ENCODE peak calls at places on chromosomes 11 and 22, in six cellular contexts. One of them, this sample, is unnamed.

GRCh38 chr11:14026961-14027360 is 64.4 kb downstream of the SPON1 start:
- DNase-seq in Caco-2: no peak
- DNase-seq in tibial nerve: no peak
- DNase-seq in DND-41: no peak
- DNase-seq in breast epithelium: no peak
- DNase-seq in A549: no peak
- DNase-seq in this sample: no peak

GRCh38 chr11:86524603-86525352 is 147.6 kb downstream of the ME3 start:
- DNase-seq in Caco-2: no peak
- DNase-seq in breast epithelium: no peak
- DNase-seq in A549: peak; percentile 69
- DNase-seq in DND-41: no peak
- DNase-seq in tibial nerve: no peak
- DNase-seq in this sample: no peak

GRCh38 chr22:26942301-26942927 is 285.0 kb downstream of the MIAT start:
- DNase-seq in A549: no peak
- DNase-seq in tibial nerve: no peak
- DNase-seq in Caco-2: no peak
- DNase-seq in DND-41: no peak
- DNase-seq in breast epithelium: no peak
- DNase-seq in this sample: no peak

GRCh38 chr11:134223066-134223465 is 701 bp downstream of the NCAPD3 start:
- DNase-seq in breast epithelium: no peak
- DNase-seq in tibial nerve: no peak
- DNase-seq in DND-41: no peak
- DNase-seq in A549: no peak
- DNase-seq in Caco-2: no peak
- DNase-seq in this sample: no peak

GRCh38 chr11:77473001-77473800 is 693 bp downstream of the PAK1 start:
- DNase-seq in tibial nerve: no peak
- DNase-seq in A549: peak; percentile 31
- DNase-seq in breast epithelium: peak; percentile 55
- DNase-seq in DND-41: peak; percentile 45
- DNase-seq in Caco-2: peak; percentile 74
- DNase-seq in this sample: peak; percentile 82

GRCh38 chr11:130217133-130217631 is 57.6 kb downstream of the ST14 start:
- DNase-seq in tibial nerve: no peak
- DNase-seq in A549: no peak
- DNase-seq in DND-41: no peak
- DNase-seq in Caco-2: no peak
- DNase-seq in breast epithelium: no peak
- DNase-seq in this sample: peak; percentile 51

GRCh38 chr22:45883811-45884170 is 93.2 kb downstream of the WNT7B start:
- DNase-seq in Caco-2: peak; percentile 12
- DNase-seq in tibial nerve: no peak
- DNase-seq in DND-41: no peak
- DNase-seq in breast epithelium: no peak
- DNase-seq in A549: no peak
- DNase-seq in this sample: no peak

GRCh38 chr11:102097175-102097574 is 13.1 kb upstream of the YAP1 start:
- DNase-seq in Caco-2: no peak
- DNase-seq in DND-41: no peak
- DNase-seq in breast epithelium: no peak
- DNase-seq in tibial nerve: no peak
- DNase-seq in A549: no peak
- DNase-seq in this sample: no peak

GRCh38 chr11:9814108-9814507 is 150.2 kb downstream of the SWAP70 start:
- DNase-seq in A549: no peak
- DNase-seq in Caco-2: no peak
- DNase-seq in tibial nerve: no peak
- DNase-seq in breast epithelium: no peak
- DNase-seq in DND-41: no peak
- DNase-seq in this sample: no peak

GRCh38 chr11:105046898-105047579 is 1.9 kb upstream of the CARD16 start:
- DNase-seq in A549: peak; percentile 48
- DNase-seq in Caco-2: peak; percentile 44
- DNase-seq in DND-41: no peak
- DNase-seq in breast epithelium: no peak
- DNase-seq in tibial nerve: no peak
- DNase-seq in this sample: no peak

GRCh38 chr22:17787159-17788022 is 13.1 kb upstream of the BID start:
- DNase-seq in Caco-2: no peak
- DNase-seq in tibial nerve: no peak
- DNase-seq in A549: no peak
- DNase-seq in breast epithelium: no peak
- DNase-seq in DND-41: no peak
- DNase-seq in this sample: no peak

DNA sequence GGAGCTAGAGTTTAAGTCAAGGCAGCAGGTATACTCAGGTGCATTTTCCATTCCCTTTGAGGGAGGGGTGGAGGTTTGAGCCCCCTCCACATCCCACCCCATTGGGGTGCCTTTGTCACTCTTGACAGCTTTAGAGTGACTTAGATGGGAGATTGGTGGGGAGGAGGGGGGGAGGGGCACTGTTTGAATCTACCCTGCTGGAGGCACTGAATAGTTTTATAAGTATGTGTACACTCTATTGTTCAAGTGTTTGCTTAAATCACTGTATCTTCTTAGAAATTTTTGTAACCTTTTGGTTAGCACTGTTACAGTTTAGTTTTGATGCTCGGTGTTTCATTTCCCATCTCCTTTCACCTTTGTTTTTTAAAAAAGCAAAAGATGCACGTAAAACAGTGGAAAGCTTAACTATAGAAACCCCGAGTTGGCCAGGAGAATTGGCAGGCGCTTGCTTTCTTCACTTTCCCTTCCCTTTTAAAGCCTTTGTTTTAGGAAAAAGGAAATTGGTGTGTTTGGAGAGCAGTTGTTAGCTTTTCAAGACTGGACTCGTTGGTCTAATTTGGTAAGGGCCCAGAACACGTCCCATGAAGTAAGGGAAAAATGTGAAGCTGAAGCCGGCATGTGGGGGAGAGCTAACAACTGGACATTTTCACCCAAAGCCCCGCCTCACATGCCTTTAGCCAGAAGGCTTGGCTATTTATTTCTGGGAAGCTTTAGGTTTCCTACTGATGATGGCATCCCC is 42.8 kb downstream of the TNRC6B start:
- DNase-seq in DND-41: no peak
- DNase-seq in breast epithelium: no peak
- DNase-seq in A549: no peak
- DNase-seq in Caco-2: no peak
- DNase-seq in tibial nerve: no peak
- DNase-seq in this sample: no peak
- H3K4me1 ChIP-seq in DND-41: no peaks in the 10 kb centered on the region
- H3K4me1 ChIP-seq in breast epithelium: no peaks in the 10 kb centered on the region
- H3K4me1 ChIP-seq in A549: peaks cover 9% of the 10 kb centered on the region
- H3K4me1 ChIP-seq in Caco-2: peaks cover 17% of the 10 kb centered on the region
- H3K4me1 ChIP-seq in tibial nerve: peaks cover 74% of the 10 kb centered on the region
- H3K4me1 ChIP-seq in this sample: peaks cover 9% of the 10 kb centered on the region

DNA sequence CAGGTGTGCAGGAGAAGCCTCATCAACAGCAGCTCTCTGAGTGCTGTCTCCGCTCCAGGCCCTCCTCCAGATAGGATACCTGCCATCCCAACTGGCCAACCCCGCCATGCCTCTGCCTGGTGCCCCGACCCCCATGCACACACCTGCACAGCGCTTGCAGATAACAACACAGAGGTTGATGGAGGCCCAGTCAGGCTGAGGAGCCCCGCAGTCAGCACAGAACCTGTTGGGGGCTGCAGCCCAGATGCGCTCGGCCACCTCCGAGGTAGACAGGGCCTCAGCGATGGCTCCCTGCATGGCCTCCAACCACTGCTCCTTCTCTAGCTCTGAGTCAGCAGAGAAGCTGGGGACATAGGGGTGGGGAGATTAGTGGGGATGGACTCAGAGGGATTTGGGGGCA is 32.8 kb upstream of the PDE2A start:
- DNase-seq in tibial nerve: no peak
- DNase-seq in Caco-2: no peak
- DNase-seq in DND-41: no peak
- DNase-seq in breast epithelium: no peak
- DNase-seq in A549: no peak
- DNase-seq in this sample: no peak
- TF ChIP-seq CTCF in tibial nerve: no peak
- TF ChIP-seq CTCF in Caco-2: no peak
- TF ChIP-seq CTCF in DND-41: no peak
- TF ChIP-seq CTCF in breast epithelium: no peak
- TF ChIP-seq CTCF in A549: no peak
- TF ChIP-seq CTCF in this sample: no peak

DNA sequence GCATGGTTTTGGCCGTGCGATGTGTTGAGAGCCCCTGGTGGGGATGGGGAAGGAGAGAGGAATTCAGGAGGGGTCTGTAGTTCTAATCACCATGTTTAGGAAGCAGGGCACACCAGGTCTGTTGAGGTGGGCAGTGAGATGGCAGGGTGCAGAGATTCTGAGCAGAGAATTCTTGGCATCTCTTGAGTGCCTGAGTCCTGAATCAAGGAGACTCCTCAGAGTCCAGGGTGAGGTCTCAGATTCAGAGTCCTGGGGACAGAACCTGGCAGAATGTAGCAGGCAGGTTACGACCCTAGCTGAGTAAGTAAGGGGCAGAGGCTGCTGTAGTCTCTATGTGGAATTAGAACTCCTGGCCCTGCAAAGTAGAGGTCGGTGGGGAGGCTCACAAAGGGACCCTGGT is 12.9 kb downstream of the PARVA start:
- DNase-seq in A549: no peak
- DNase-seq in Caco-2: no peak
- DNase-seq in tibial nerve: no peak
- DNase-seq in breast epithelium: no peak
- DNase-seq in DND-41: no peak
- DNase-seq in this sample: no peak
- H3K4me1 ChIP-seq in A549: peaks cover 7% of the 10 kb centered on the region
- H3K4me1 ChIP-seq in Caco-2: no peaks in the 10 kb centered on the region
- H3K4me1 ChIP-seq in tibial nerve: peaks cover 70% of the 10 kb centered on the region
- H3K4me1 ChIP-seq in breast epithelium: no peaks in the 10 kb centered on the region
- H3K4me1 ChIP-seq in DND-41: no peaks in the 10 kb centered on the region
- H3K4me1 ChIP-seq in this sample: peaks cover 15% of the 10 kb centered on the region

GRCh38 chr11:121326230-121326629 is 33.7 kb downstream of the SC5D start:
- DNase-seq in Caco-2: no peak
- DNase-seq in A549: no peak
- DNase-seq in tibial nerve: no peak
- DNase-seq in DND-41: no peak
- DNase-seq in breast epithelium: no peak
- DNase-seq in this sample: no peak

GRCh38 chr11:121323208-121323607 is 30.6 kb downstream of the SC5D start:
- DNase-seq in A549: no peak
- DNase-seq in tibial nerve: no peak
- DNase-seq in DND-41: no peak
- DNase-seq in breast epithelium: no peak
- DNase-seq in Caco-2: no peak
- DNase-seq in this sample: no peak

GRCh38 chr11:121318848-121319834 is 26.6 kb downstream of the SC5D start:
- DNase-seq in Caco-2: no peak
- DNase-seq in DND-41: peak; percentile 61
- DNase-seq in A549: no peak
- DNase-seq in breast epithelium: no peak
- DNase-seq in tibial nerve: no peak
- DNase-seq in this sample: no peak

DNA sequence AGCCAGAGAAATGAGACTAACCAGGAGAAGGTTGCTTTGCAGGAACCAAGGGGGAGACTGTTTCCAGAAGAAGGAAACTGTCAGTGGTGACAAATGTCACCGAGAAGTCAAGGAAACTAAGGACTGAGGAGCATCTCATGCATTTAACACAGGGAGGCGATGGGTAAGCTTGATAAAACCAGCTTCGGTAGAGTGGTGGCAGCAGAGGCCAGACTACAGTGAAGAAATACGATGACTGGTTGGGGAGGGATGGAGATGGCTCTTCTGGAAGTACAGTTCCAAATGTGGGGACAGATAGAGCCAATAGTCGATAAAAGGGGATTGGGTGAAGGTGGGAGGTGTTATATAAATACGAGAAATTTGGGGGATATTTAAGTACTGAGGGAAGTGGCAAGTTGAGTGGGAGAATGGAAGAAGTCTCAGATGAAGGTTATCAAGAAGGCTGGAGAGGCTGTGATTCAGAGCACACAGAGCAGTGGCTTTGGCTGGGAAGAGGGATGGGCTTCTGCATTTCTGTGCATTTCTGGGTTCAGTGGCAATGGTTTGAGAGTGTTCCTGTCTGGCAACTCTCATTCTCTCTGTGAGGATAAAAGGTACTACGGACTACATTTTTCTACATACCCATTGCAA is 29.2 kb downstream of the SC5D start:
- DNase-seq in tibial nerve: no peak
- DNase-seq in DND-41: peak; percentile 25
- DNase-seq in Caco-2: no peak
- DNase-seq in A549: no peak
- DNase-seq in breast epithelium: no peak
- DNase-seq in this sample: no peak
- TF ChIP-seq CTCF in tibial nerve: peak; percentile 10
- TF ChIP-seq CTCF in DND-41: peak; percentile 66
- TF ChIP-seq CTCF in Caco-2: peak; percentile 51
- TF ChIP-seq CTCF in A549: no peak
- TF ChIP-seq CTCF in breast epithelium: peak; percentile 23
- TF ChIP-seq CTCF in this sample: peak; percentile 41

GRCh38 chr11:48049036-48049435 is 68.7 kb downstream of the PTPRJ start:
- DNase-seq in breast epithelium: no peak
- DNase-seq in DND-41: no peak
- DNase-seq in A549: no peak
- DNase-seq in Caco-2: no peak
- DNase-seq in tibial nerve: no peak
- DNase-seq in this sample: peak; percentile 23

GRCh38 chr11:48054994-48055291 is 74.6 kb downstream of the PTPRJ start:
- DNase-seq in DND-41: no peak
- DNase-seq in Caco-2: no peak
- DNase-seq in breast epithelium: no peak
- DNase-seq in tibial nerve: no peak
- DNase-seq in A549: no peak
- DNase-seq in this sample: no peak

GRCh38 chr11:48050304-48050703 is 69.9 kb downstream of the PTPRJ start:
- DNase-seq in Caco-2: no peak
- DNase-seq in DND-41: no peak
- DNase-seq in A549: no peak
- DNase-seq in breast epithelium: no peak
- DNase-seq in tibial nerve: no peak
- DNase-seq in this sample: no peak

GRCh38 chr11:48052183-48053040 is 72.1 kb downstream of the PTPRJ start:
- DNase-seq in breast epithelium: peak; percentile 90
- DNase-seq in DND-41: no peak
- DNase-seq in tibial nerve: no peak
- DNase-seq in A549: no peak
- DNase-seq in Caco-2: peak; percentile 88
- DNase-seq in this sample: peak; percentile 92

DNA sequence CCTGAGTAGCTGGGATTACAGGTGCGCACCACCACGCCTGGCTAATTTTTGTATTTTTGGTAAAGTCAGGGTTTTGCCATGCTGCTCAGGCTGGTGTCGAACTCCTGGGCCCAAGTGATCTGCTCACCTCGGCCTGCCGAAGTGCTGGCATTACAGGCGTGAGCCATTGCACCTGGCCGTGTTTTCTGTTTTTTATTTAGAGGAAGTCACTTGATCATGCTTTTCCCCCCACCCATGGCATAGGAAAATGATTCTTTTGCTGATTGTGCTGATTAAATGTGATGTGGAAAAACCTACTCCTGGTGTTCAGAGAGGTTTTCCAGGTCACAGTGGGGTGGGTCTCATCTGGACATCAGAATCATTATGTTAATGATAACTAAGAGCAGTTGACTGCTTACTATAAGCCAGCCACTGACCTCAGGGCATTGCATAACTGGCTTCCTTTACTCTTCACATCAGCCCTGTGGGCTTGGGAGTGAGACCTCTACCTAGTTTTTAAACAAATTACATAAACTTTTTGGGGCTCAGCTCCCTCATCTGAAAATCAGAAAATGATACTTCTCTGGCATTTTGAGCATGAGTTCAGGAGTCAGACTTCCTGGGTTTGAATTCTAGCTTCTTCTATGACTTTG is 71.0 kb downstream of the PTPRJ start:
- DNase-seq in DND-41: no peak
- DNase-seq in A549: no peak
- DNase-seq in Caco-2: no peak
- DNase-seq in tibial nerve: no peak
- DNase-seq in breast epithelium: no peak
- DNase-seq in this sample: no peak
- H3K4me1 ChIP-seq in DND-41: peaks cover 20% of the 10 kb centered on the region
- H3K4me1 ChIP-seq in A549: peaks cover 81% of the 10 kb centered on the region
- H3K4me1 ChIP-seq in Caco-2: peaks cover 39% of the 10 kb centered on the region
- H3K4me1 ChIP-seq in tibial nerve: peaks cover 82% of the 10 kb centered on the region
- H3K4me1 ChIP-seq in breast epithelium: no peaks in the 10 kb centered on the region
- H3K4me1 ChIP-seq in this sample: peaks cover 46% of the 10 kb centered on the region